ENCODE peak calls at places on chromosomes 13 and 19, in six cellular contexts. V, F, R, W, E and Q are unnamed samples.

GRCh38 chr19:3868770-3869456 is at the start of gene ZFR2:
- DNase-seq in W (peak), E (no peak), F (peak), V (no peak), R (no peak), Q (no peak)

GRCh38 chr13:104143760-104144406 is 1077.7 kb upstream of the SLC10A2 start:
- DNase-seq in R (no peak), W (peak), E (no peak), V (peak), F (peak), Q (no peak)

GRCh38 chr13:94057618-94058017 is 421.9 kb downstream of the DCT start:
- DNase-seq in V (no peak), F (no peak), W (no peak), E (no peak), R (no peak), Q (no peak)

GRCh38 chr13:23558675-23559536 is 11.3 kb upstream of the TNFRSF19 start:
- DNase-seq in V (peak), W (no peak), F (peak), E (no peak), R (peak), Q (peak)

GRCh38 chr13:40968416-40969000 is 50.6 kb downstream of the ELF1 start:
- DNase-seq in E (no peak), W (no peak), F (no peak), R (no peak), V (no peak), Q (peak)

GRCh38 chr13:20430296-20430695 is 95.4 kb downstream of the CRYL1 start:
- DNase-seq in V (no peak), E (no peak), F (no peak), R (no peak), W (no peak), Q (no peak)

GRCh38 chr13:105518086-105518485 is 1017.4 kb downstream of the EFNB2 start:
- DNase-seq in E (no peak), W (no peak), F (no peak), V (peak), R (peak), Q (peak)

GRCh38 chr13:50644081-50644871 is 199.2 kb downstream of the DLEU7 start:
- DNase-seq in E (no peak), V (no peak), F (no peak), W (no peak), R (no peak), Q (peak)

GRCh38 chr19:14735915-14736314 is 42.4 kb downstream of the ADGRE2 start:
- DNase-seq in R (no peak), F (no peak), V (no peak), E (no peak), W (no peak), Q (no peak)

GRCh38 chr19:23392706-23393105 is 2.6 kb downstream of the ZNF91 start:
- DNase-seq in E (no peak), F (peak), W (no peak), V (no peak), R (no peak), Q (peak)

GRCh38 chr19:36201684-36202083 is 12.8 kb downstream of the ZNF565 start:
- DNase-seq in F (no peak), W (no peak), E (no peak), R (no peak), V (no peak), Q (no peak)

GRCh38 chr13:107234315-107234714 is 666.4 kb upstream of the ARGLU1 start:
- DNase-seq in W (no peak), E (no peak), R (no peak), F (no peak), V (peak), Q (no peak)

GRCh38 chr13:35855531-35856019 is 275.6 kb downstream of the DCLK1 start:
- DNase-seq in F (peak), W (peak), V (no peak), E (peak), R (no peak), Q (peak)

GRCh38 chr13:29977721-29978120 is 127.3 kb upstream of the UBL3 start:
- DNase-seq in E (no peak), W (no peak), V (peak), F (no peak), R (peak), Q (no peak)

GRCh38 chr19:459724-460511 is 915 bp downstream of the SHC2 start:
- DNase-seq in F (peak), W (peak), V (peak), R (peak), E (peak), Q (no peak)

GRCh38 chr19:16611121-16611520 is 16.9 kb downstream of the MED26 start:
- DNase-seq in F (no peak), V (no peak), E (no peak), W (no peak), R (no peak), Q (peak)

GRCh38 chr19:15299568-15300409 is 32.5 kb downstream of the BRD4 start:
- DNase-seq in W (no peak), E (no peak), F (peak), R (peak), V (peak), Q (peak)

DNA sequence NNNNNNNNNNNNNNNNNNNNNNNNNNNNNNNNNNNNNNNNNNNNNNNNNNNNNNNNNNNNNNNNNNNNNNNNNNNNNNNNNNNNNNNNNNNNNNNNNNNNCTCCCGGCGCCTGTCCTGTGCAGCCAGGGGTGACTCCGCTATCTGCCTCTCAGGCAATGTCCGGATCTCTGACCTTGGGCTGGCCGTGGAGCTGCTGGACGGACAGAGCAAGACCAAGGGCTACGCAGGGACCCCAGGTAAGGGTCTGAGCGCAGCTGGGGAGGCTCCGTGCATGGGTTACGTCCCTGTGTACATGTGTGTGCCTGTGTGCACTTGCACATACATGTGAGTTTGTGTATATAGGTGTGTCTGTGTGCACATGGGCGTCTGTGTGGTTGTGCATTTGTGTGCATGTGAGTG is 36.1 kb upstream of the TMEM255B start:
- DNase-seq in R (no peak), V (no peak), F (peak), W (no peak), E (no peak), Q (no peak)
- H3K18ac ChIP-seq in R (no peak), V (no peak), F (peak), W (no peak), E (no peak), Q (no peak)

GRCh38 chr19:13507053-13507611 is 853 bp upstream of the CACNA1A start:
- DNase-seq in W (peak), F (peak), E (peak), R (peak), V (no peak), Q (no peak)
- H3K18ac ChIP-seq in W (peak), F (no peak), E (peak), R (peak), V (no peak), Q (no peak)

GRCh38 chr19:58519355-58520256 is at the start of gene ZBTB45:
- DNase-seq in W (peak), R (peak), F (peak), E (peak), V (peak), Q (peak)

GRCh38 chr19:58516964-58517833 is 2.4 kb downstream of the ZBTB45 start:
- DNase-seq in V (no peak), F (no peak), E (no peak), W (no peak), R (no peak), Q (no peak)

GRCh38 chr19:58520257-58520599 is 618 bp upstream of the ZBTB45 start:
- DNase-seq in R (no peak), F (no peak), W (no peak), E (no peak), V (no peak), Q (no peak)

GRCh38 chr19:58518261-58519086 is 1.1 kb downstream of the ZBTB45 start:
- DNase-seq in F (no peak), R (no peak), W (no peak), V (no peak), E (no peak), Q (no peak)

DNA sequence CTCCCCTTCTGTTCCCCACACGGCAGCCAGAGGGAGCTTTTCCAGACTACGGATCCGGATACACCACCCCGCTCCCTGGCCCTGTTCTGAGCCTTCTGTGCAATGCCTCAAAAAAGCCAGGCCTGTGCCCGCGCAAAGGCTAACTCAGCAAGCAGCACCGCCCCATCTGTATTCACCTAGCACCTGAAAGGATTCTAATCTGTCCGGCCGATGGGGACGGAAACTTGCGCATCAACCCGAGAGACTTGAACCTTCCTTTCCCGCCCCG is 589 bp downstream of the ZBTB45 start:
- DNase-seq in F (peak), V (peak), E (peak), W (peak), R (peak), Q (peak)
- H3K18ac ChIP-seq in F (peak), V (peak), E (peak), W (peak), R (peak), Q (peak)

GRCh38 chr19:57946316-57946715 is 1.2 kb downstream of the ZNF256 start:
- DNase-seq in E (no peak), V (no peak), W (no peak), F (no peak), R (no peak), Q (no peak)

GRCh38 chr19:57949702-57950101 is 2.2 kb upstream of the ZNF256 start:
- DNase-seq in E (no peak), F (no peak), V (no peak), W (no peak), R (no peak), Q (no peak)

GRCh38 chr19:57947088-57947418 is 453 bp downstream of the ZNF256 start:
- DNase-seq in W (no peak), F (no peak), R (no peak), V (peak), E (no peak), Q (no peak)

GRCh38 chr19:57949296-57949695 is 1.8 kb upstream of the ZNF256 start:
- DNase-seq in F (no peak), R (no peak), W (no peak), V (no peak), E (no peak), Q (no peak)

GRCh38 chr19:57947419-57948134 is at the start of gene ZNF256:
- DNase-seq in F (peak), R (peak), V (peak), W (peak), E (peak), Q (peak)
- H3K18ac ChIP-seq in F (no peak), R (no peak), V (peak), W (peak), E (peak), Q (peak)

GRCh38 chr19:38851622-38852230 is 1.9 kb upstream of the HNRNPL start:
- DNase-seq in F (peak), E (peak), W (peak), V (peak), R (peak), Q (peak)
- H3K18ac ChIP-seq in F (peak), E (peak), W (peak), V (peak), R (peak), Q (peak)

GRCh38 chr19:52189745-52190678 is at the start of gene PPP2R1A:
- DNase-seq in E (peak), R (peak), F (peak), W (peak), V (peak), Q (peak)
- H3K18ac ChIP-seq in E (peak), R (peak), F (peak), W (peak), V (peak), Q (peak)

GRCh38 chr19:7748756-7749155 is 1.4 kb upstream of the CD209 start:
- DNase-seq in F (peak), R (peak), E (no peak), V (peak), W (peak), Q (peak)
- H3K18ac ChIP-seq in F (no peak), R (no peak), E (no peak), V (no peak), W (no peak), Q (no peak)

GRCh38 chr19:38849746-38850230 is at the start of gene HNRNPL:
- DNase-seq in W (peak), V (no peak), F (no peak), E (no peak), R (no peak), Q (no peak)
- H3K18ac ChIP-seq in W (peak), V (peak), F (peak), E (peak), R (peak), Q (peak)

GRCh38 chr19:30036154-30037129 is 94.4 kb downstream of the URI1 start:
- DNase-seq in R (peak), F (no peak), W (no peak), E (no peak), V (peak), Q (peak)
- H3K18ac ChIP-seq in R (no peak), F (no peak), W (no peak), E (no peak), V (no peak), Q (no peak)